ENCODE peak calls at places on chromosome X, in seven cellular contexts. W is glutamatergic neuron; U is A549; C is T-helper 22 cell; B is pancreas; Q is CD8-positive, alpha-beta T cell; K is SJSA1. G is an unnamed sample.

GRCh38 chrX:119062750-119063374 is 9.9 kb upstream of the CT47C1 start:
- DNase-seq in B (peak; percentile 21), W (no peak), Q (no peak), K (no peak), U (no peak), C (no peak), G (no peak)

GRCh38 chrX:130170752-130171445 is 863 bp upstream of the RAB33A start:
- DNase-seq in C (peak; percentile 50), B (no peak), W (peak; percentile 73), K (no peak), Q (peak; percentile 68), U (peak; percentile 70), G (peak; percentile 43)

GRCh38 chrX:17377795-17378194 is 2.8 kb downstream of the NHS start:
- DNase-seq in W (no peak), B (no peak), C (no peak), Q (no peak), K (no peak), U (no peak), G (no peak)

GRCh38 chrX:45596190-45596808 is 395.6 kb upstream of the DIPK2B start:
- DNase-seq in W (no peak), K (no peak), B (no peak), Q (no peak), C (no peak), U (no peak), G (no peak)

GRCh38 chrX:115650916-115651315 is 89.9 kb downstream of the PLS3 start:
- DNase-seq in W (peak; percentile 38), B (peak; percentile 31), K (peak; percentile 19), U (peak; percentile 21), Q (no peak), C (no peak), G (no peak)

GRCh38 chrX:3518870-3519269 is 172.4 kb upstream of the MXRA5 start:
- DNase-seq in U (peak; percentile 31), C (no peak), K (peak; percentile 79), Q (no peak), B (no peak), W (no peak), G (no peak)

GRCh38 chrX:124717537-124717936 is 371.2 kb downstream of the SH2D1A start:
- DNase-seq in Q (no peak), C (no peak), W (no peak), U (no peak), B (no peak), K (no peak), G (no peak)

GRCh38 chrX:81120936-81121351 is 80.8 kb downstream of the HMGN5 start:
- DNase-seq in U (peak; percentile 13), B (peak; percentile 24), C (no peak), Q (peak; percentile 15), K (peak; percentile 57), W (peak; percentile 40), G (peak; percentile 4)

GRCh38 chrX:71938371-71938770 is 27.7 kb downstream of the NHSL2 start:
- DNase-seq in U (no peak), K (no peak), B (no peak), W (no peak), C (no peak), Q (no peak), G (no peak)

GRCh38 chrX:33126469-33126868 is 84.9 kb downstream of the DMD start:
- DNase-seq in U (no peak), Q (no peak), C (no peak), B (no peak), K (no peak), W (no peak), G (no peak)